ENCODE peak calls at places on chromosomes 5 and 9, in six cellular contexts. G is Daoy; K is psoas muscle; N is cardiac fibroblast; A is germinal center; U is CD8-positive, alpha-beta T cell. H is an unnamed sample.

GRCh38 chr9:83466877-83467276 is 71.3 kb downstream of the FRMD3 start:
- DNase-seq in G (no peak), K (no peak), N (peak; percentile 16), A (no peak), U (no peak), H (no peak)

GRCh38 chr9:86598411-86599239 is 244.4 kb upstream of the TUT7 start:
- DNase-seq in G (no peak), K (no peak), N (peak; percentile 24), A (no peak), U (no peak), H (no peak)

GRCh38 chr9:134401391-134401790 is 75.1 kb downstream of the RXRA start:
- DNase-seq in G (no peak), K (no peak), N (no peak), A (no peak), U (no peak), H (no peak)

GRCh38 chr5:1096792-1097191 is 15.1 kb downstream of the SLC12A7 start:
- DNase-seq in G (no peak), K (no peak), N (no peak), A (no peak), U (no peak), H (no peak)

GRCh38 chr5:135578685-135579341 is at the start of gene CXCL14:
- DNase-seq in G (peak; percentile 82), K (peak; percentile 47), N (peak; percentile 60), A (no peak), U (no peak), H (no peak)

GRCh38 chr9:4221936-4222335 is 77.9 kb downstream of the GLIS3 start:
- DNase-seq in G (no peak), K (no peak), N (no peak), A (no peak), U (no peak), H (no peak)

GRCh38 chr5:178496661-178497060 is 93.5 kb downstream of the COL23A1 start:
- DNase-seq in G (peak; percentile 74), K (no peak), N (no peak), A (no peak), U (no peak), H (no peak)

GRCh38 chr5:177296581-177296980 is 6.9 kb downstream of the RAB24 start:
- DNase-seq in G (no peak), K (no peak), N (no peak), A (no peak), U (no peak), H (no peak)

GRCh38 chr5:149406203-149406978 is 27.3 kb upstream of the IL17B start:
- DNase-seq in G (peak; percentile 91), K (no peak), N (peak; percentile 96), A (peak; percentile 13), U (no peak), H (no peak)

GRCh38 chr5:167899490-167899889 is 392.0 kb upstream of the WWC1 start:
- DNase-seq in G (peak; percentile 85), K (no peak), N (peak; percentile 50), A (no peak), U (no peak), H (no peak)

GRCh38 chr5:159083532-159083931 is 16.2 kb downstream of the EBF1 start:
- DNase-seq in G (no peak), K (no peak), N (no peak), A (no peak), U (no peak), H (no peak)

GRCh38 chr5:74312746-74313145 is 327.8 kb downstream of the ENC1 start:
- DNase-seq in G (no peak), K (no peak), N (no peak), A (no peak), U (no peak), H (no peak)

GRCh38 chr5:116137544-116138378 is 52.9 kb downstream of the COMMD10 start:
- DNase-seq in G (peak; percentile 13), K (no peak), N (peak; percentile 76), A (peak; percentile 25), U (no peak), H (no peak)

GRCh38 chr5:124655943-124656459 is 90.4 kb downstream of the ZNF608 start:
- DNase-seq in G (peak; percentile 93), K (no peak), N (peak; percentile 75), A (peak; percentile 36), U (no peak), H (no peak)

GRCh38 chr9:113151696-113152630 is 1.2 kb downstream of the SLC31A2 start:
- DNase-seq in G (no peak), K (no peak), N (no peak), A (no peak), U (no peak), H (no peak)

GRCh38 chr5:173242675-173243085 is 7.7 kb upstream of the NKX2-5 start:
- DNase-seq in G (no peak), K (no peak), N (no peak), A (no peak), U (no peak), H (no peak)

GRCh38 chr9:137977572-137978261 is 100.1 kb downstream of the CACNA1B start:
- DNase-seq in G (no peak), K (no peak), N (no peak), A (no peak), U (no peak), H (no peak)

GRCh38 chr5:147411612-147412310 is 98.1 kb downstream of the DPYSL3 start:
- DNase-seq in G (no peak), K (no peak), N (peak; percentile 76), A (no peak), U (no peak), H (no peak)

GRCh38 chr5:140005145-140005591 is 37.9 kb downstream of the NRG2 start:
- DNase-seq in G (no peak), K (no peak), N (no peak), A (no peak), U (no peak), H (peak; percentile 62)

GRCh38 chr9:17116400-17116837 is 18.4 kb upstream of the CNTLN start:
- DNase-seq in G (no peak), K (no peak), N (peak; percentile 56), A (peak; percentile 8), U (no peak), H (no peak)

GRCh38 chr9:123772374-123772773 is 157.6 kb downstream of the DENND1A start:
- DNase-seq in G (no peak), K (no peak), N (no peak), A (no peak), U (no peak), H (no peak)

GRCh38 chr9:94945191-94946144 is 219.0 kb downstream of the AOPEP start:
- DNase-seq in G (peak; percentile 93), K (peak; percentile 60), N (peak; percentile 68), A (no peak), U (no peak), H (no peak)

GRCh38 chr9:89891221-89892052 is 286.6 kb downstream of the GADD45G start:
- DNase-seq in G (no peak), K (no peak), N (peak; percentile 71), A (no peak), U (no peak), H (no peak)

GRCh38 chr5:141476132-141476909 is 555 bp downstream of the PCDHGC3 start:
- DNase-seq in G (peak; percentile 83), K (peak; percentile 73), N (peak; percentile 81), A (peak; percentile 39), U (no peak), H (peak; percentile 56)

GRCh38 chr9:21778300-21778699 is 24.1 kb upstream of the MTAP start:
- DNase-seq in G (no peak), K (no peak), N (peak; percentile 75), A (no peak), U (no peak), H (no peak)

GRCh38 chr9:136204838-136205706 is at the start of gene LHX3:
- DNase-seq in G (peak; percentile 58), K (no peak), N (peak; percentile 18), A (peak; percentile 67), U (no peak), H (no peak)

GRCh38 chr9:125235805-125236534 is 5.2 kb downstream of the HSPA5 start:
- DNase-seq in G (no peak), K (no peak), N (no peak), A (no peak), U (no peak), H (no peak)

GRCh38 chr5:116451905-116452450 is 122.6 kb downstream of the SEMA6A start:
- DNase-seq in G (peak; percentile 9), K (no peak), N (no peak), A (no peak), U (no peak), H (no peak)

GRCh38 chr5:98904786-98905185 is 24.0 kb downstream of the CHD1 start:
- DNase-seq in G (peak; percentile 55), K (no peak), N (no peak), A (no peak), U (no peak), H (no peak)

GRCh38 chr5:25181249-25181648 is 536.5 kb upstream of the CDH10 start:
- DNase-seq in G (no peak), K (no peak), N (peak; percentile 0), A (no peak), U (no peak), H (no peak)

GRCh38 chr5:113102121-113102531 is 125.5 kb downstream of the DCP2 start:
- DNase-seq in G (no peak), K (no peak), N (no peak), A (no peak), U (no peak), H (no peak)

H was measured in GM06990.